ENCODE peak calls at places on chromosomes 12 and 14, in eight cellular contexts. S is PC-3, J is breast epithelium, I is upper lobe of right lung, O is H9, W is heart right ventricle, A is prostate gland, Q is NT2/D1. V is an unnamed sample. For H3K4me1 and H3K27me3, the result is how much of the 10 kb centered on the place peaks cover.

GRCh38 chr12:46661161-46661845 is 164.5 kb downstream of the SLC38A4 start:
- DNase-seq in S (peak), J (no peak), I (no peak), O (no peak), W (peak), A (peak), Q (peak), V (peak)

GRCh38 chr14:32497233-32497632 is 168.1 kb downstream of the AKAP6 start:
- DNase-seq in S (no peak), J (no peak), I (no peak), O (no peak), W (no peak), A (no peak), Q (no peak), V (no peak)

GRCh38 chr14:35161231-35161630 is 38.9 kb downstream of the PRORP start:
- DNase-seq in S (no peak), J (no peak), I (no peak), O (no peak), W (no peak), A (no peak), Q (no peak), V (no peak)

GRCh38 chr14:65257405-65257804 is 155.1 kb upstream of the MAX start:
- DNase-seq in S (no peak), J (no peak), I (no peak), O (no peak), W (no peak), A (no peak), Q (no peak), V (no peak)

GRCh38 chr14:31785574-31785973 is 224.4 kb downstream of the NUBPL start:
- DNase-seq in S (peak), J (no peak), I (no peak), O (no peak), W (no peak), A (no peak), Q (no peak), V (no peak)

GRCh38 chr12:12735301-12735700 is 18.1 kb downstream of the CDKN1B start:
- DNase-seq in S (no peak), J (no peak), I (no peak), O (no peak), W (no peak), A (no peak), Q (no peak), V (no peak)

GRCh38 chr14:54789166-54789565 is 113.5 kb downstream of the GCH1 start:
- DNase-seq in S (no peak), J (no peak), I (no peak), O (no peak), W (no peak), A (no peak), Q (no peak), V (no peak)

GRCh38 chr12:16359512-16360491 is 12.4 kb downstream of the MGST1 start:
- DNase-seq in S (peak), J (no peak), I (peak), O (peak), W (peak), A (peak), Q (peak), V (peak)

GRCh38 chr14:93970967-93971634 is 5.3 kb downstream of the ASB2 start:
- DNase-seq in S (no peak), J (peak), I (no peak), O (no peak), W (no peak), A (no peak), Q (no peak), V (no peak)

DNA sequence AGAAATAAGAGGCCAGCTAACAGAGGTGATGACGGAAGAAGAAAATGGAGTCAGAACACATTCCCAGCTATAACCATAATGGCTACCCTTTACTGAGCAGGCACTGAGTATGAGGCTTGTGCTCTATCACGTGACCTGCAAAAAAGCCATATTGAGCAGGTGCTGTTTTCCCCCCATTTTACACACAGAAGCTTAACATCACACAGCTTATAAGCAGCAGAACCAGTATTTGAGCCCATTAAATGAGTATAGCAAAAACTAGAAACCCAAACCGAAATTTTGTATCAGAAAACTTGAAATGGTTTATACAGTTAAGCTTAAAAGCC is 28.4 kb downstream of the PAPLN start:
- DNase-seq in S (no peak), J (no peak), I (no peak), O (no peak), W (no peak), A (no peak), Q (no peak), V (no peak)
- H3K4me1 ChIP-seq in S (under half), J (under half), I (under half), O (under half), W (under half), A (under half), Q (under half), V (under half)

DNA sequence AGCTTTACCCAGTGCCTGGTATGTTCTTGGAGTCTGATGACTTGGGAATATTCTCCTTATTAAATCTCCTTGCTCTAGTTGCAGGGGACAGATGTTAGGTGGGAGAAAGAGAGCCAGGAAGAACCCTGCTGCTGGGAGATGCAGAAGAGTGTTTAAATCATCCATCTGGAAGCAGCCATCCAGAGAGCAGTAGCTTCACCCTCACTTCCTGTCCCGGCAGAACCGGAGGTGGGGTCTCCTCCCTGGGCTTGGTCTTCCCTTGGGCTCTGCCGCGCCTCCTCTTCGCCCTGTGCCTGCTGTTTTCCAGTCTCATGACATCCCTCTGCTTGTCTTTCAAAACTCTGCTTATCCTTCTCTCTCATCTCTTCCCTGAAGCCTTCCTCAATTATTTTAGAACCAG is 15.5 kb downstream of the B4GALNT3 start:
- DNase-seq in S (no peak), J (no peak), I (no peak), O (peak), W (no peak), A (no peak), Q (no peak), V (no peak)
- H3K27me3 ChIP-seq in S (under half), J (under half), I (under half), O (under half), W (under half), A (under half), Q (under half), V (under half)

DNA sequence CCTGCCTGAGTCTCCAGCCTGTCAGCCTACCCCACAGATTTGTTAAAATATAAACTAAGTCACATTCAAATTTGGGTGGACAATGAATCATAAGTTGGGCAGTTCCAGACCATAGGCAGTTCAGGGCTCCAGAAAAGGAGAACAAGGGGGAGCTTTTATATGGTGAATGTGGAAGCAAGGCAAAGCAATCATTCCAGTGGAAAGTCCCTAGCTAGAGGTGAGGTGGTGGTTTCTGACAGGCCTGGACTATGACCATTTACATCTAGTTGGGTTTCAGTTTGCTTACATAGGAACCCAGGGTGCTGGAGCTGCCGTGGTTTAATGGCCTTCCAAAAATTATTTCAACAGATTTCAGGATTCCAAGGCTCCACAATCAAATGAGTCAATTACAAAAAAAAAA is 207.3 kb downstream of the AEBP2 start:
- DNase-seq in S (no peak), J (no peak), I (no peak), O (no peak), W (no peak), A (no peak), Q (no peak), V (no peak)
- H3K4me1 ChIP-seq in S (under half), J (under half), I (under half), O (under half), W (under half), A (under half), Q (under half), V (under half)

GRCh38 chr14:100634026-100634425 is 46.8 kb upstream of the BEGAIN start:
- DNase-seq in S (no peak), J (peak), I (no peak), O (no peak), W (no peak), A (no peak), Q (no peak), V (no peak)

GRCh38 chr14:100629696-100630095 is 42.5 kb upstream of the BEGAIN start:
- DNase-seq in S (no peak), J (no peak), I (no peak), O (no peak), W (no peak), A (no peak), Q (no peak), V (no peak)

GRCh38 chr14:100633406-100633805 is 46.2 kb upstream of the BEGAIN start:
- DNase-seq in S (no peak), J (no peak), I (no peak), O (no peak), W (no peak), A (no peak), Q (no peak), V (no peak)

GRCh38 chr14:100628225-100628624 is 41.0 kb upstream of the BEGAIN start:
- DNase-seq in S (no peak), J (no peak), I (no peak), O (no peak), W (no peak), A (no peak), Q (no peak), V (no peak)

GRCh38 chr14:100629098-100629497 is 41.9 kb upstream of the BEGAIN start:
- DNase-seq in S (no peak), J (no peak), I (no peak), O (no peak), W (no peak), A (no peak), Q (no peak), V (peak)
- H3K27me3 ChIP-seq in S (under half), J (under half), I (under half), O (under half), W (half or more), A (under half), Q (under half), V (under half)